ENCODE peak calls at places on chromosomes 7 and 10, in ten cellular contexts. One of them, this sample, is unnamed.

GRCh38 chr10:75444781-75445386 is 13.5 kb downstream of the LRMDA start:
- DNase-seq in NCI-H2081: no peak
- DNase-seq in T-helper 2 cell: no peak
- DNase-seq in T-helper 1 cell: no peak
- DNase-seq in stimulated activated CD8-positive, alpha-beta memory T cell treated with anti-CD3 and anti-CD28 coated beads, Interleukin-12 subunit alpha, Interleukin-12 subunit beta, amount 100 ng/mL, for 1 hour: no peak
- DNase-seq in left ventricle myocardium inferior: no peak
- DNase-seq in activated CD8-positive, alpha-beta memory T cell treated with anti-CD3 and anti-CD28 coated beads for 48 hours: no peak
- DNase-seq in non-pigmented ciliary epithelial cell: no peak
- DNase-seq in aorta: no peak
- DNase-seq in endothelial cell: no peak
- DNase-seq in this sample: no peak

GRCh38 chr10:114982989-114983388 is 45.0 kb downstream of the TRUB1 start:
- DNase-seq in NCI-H2081: no peak
- DNase-seq in T-helper 2 cell: no peak
- DNase-seq in T-helper 1 cell: no peak
- DNase-seq in stimulated activated CD8-positive, alpha-beta memory T cell treated with anti-CD3 and anti-CD28 coated beads, Interleukin-12 subunit alpha, Interleukin-12 subunit beta, amount 100 ng/mL, for 1 hour: no peak
- DNase-seq in left ventricle myocardium inferior: no peak
- DNase-seq in activated CD8-positive, alpha-beta memory T cell treated with anti-CD3 and anti-CD28 coated beads for 48 hours: no peak
- DNase-seq in non-pigmented ciliary epithelial cell: no peak
- DNase-seq in aorta: no peak
- DNase-seq in endothelial cell: no peak
- DNase-seq in this sample: no peak

GRCh38 chr7:888081-889024 is 12.0 kb downstream of the GET4 start:
- DNase-seq in NCI-H2081: no peak
- DNase-seq in T-helper 2 cell: no peak
- DNase-seq in T-helper 1 cell: no peak
- DNase-seq in stimulated activated CD8-positive, alpha-beta memory T cell treated with anti-CD3 and anti-CD28 coated beads, Interleukin-12 subunit alpha, Interleukin-12 subunit beta, amount 100 ng/mL, for 1 hour: no peak
- DNase-seq in left ventricle myocardium inferior: peak
- DNase-seq in activated CD8-positive, alpha-beta memory T cell treated with anti-CD3 and anti-CD28 coated beads for 48 hours: no peak
- DNase-seq in non-pigmented ciliary epithelial cell: no peak
- DNase-seq in aorta: peak
- DNase-seq in endothelial cell: no peak
- DNase-seq in this sample: no peak

GRCh38 chr10:90675621-90676020 is 182.2 kb downstream of the HTR7 start:
- DNase-seq in NCI-H2081: no peak
- DNase-seq in T-helper 2 cell: no peak
- DNase-seq in T-helper 1 cell: no peak
- DNase-seq in stimulated activated CD8-positive, alpha-beta memory T cell treated with anti-CD3 and anti-CD28 coated beads, Interleukin-12 subunit alpha, Interleukin-12 subunit beta, amount 100 ng/mL, for 1 hour: no peak
- DNase-seq in left ventricle myocardium inferior: no peak
- DNase-seq in activated CD8-positive, alpha-beta memory T cell treated with anti-CD3 and anti-CD28 coated beads for 48 hours: no peak
- DNase-seq in non-pigmented ciliary epithelial cell: peak
- DNase-seq in aorta: no peak
- DNase-seq in endothelial cell: no peak
- DNase-seq in this sample: no peak

GRCh38 chr10:84333864-84334451 is 5.6 kb downstream of the CCSER2 start:
- DNase-seq in NCI-H2081: no peak
- DNase-seq in T-helper 2 cell: peak
- DNase-seq in T-helper 1 cell: peak
- DNase-seq in stimulated activated CD8-positive, alpha-beta memory T cell treated with anti-CD3 and anti-CD28 coated beads, Interleukin-12 subunit alpha, Interleukin-12 subunit beta, amount 100 ng/mL, for 1 hour: peak
- DNase-seq in left ventricle myocardium inferior: no peak
- DNase-seq in activated CD8-positive, alpha-beta memory T cell treated with anti-CD3 and anti-CD28 coated beads for 48 hours: no peak
- DNase-seq in non-pigmented ciliary epithelial cell: no peak
- DNase-seq in aorta: no peak
- DNase-seq in endothelial cell: no peak
- DNase-seq in this sample: no peak

GRCh38 chr7:101453617-101454016 is 90.9 kb downstream of the COL26A1 start:
- DNase-seq in NCI-H2081: no peak
- DNase-seq in T-helper 2 cell: no peak
- DNase-seq in T-helper 1 cell: no peak
- DNase-seq in stimulated activated CD8-positive, alpha-beta memory T cell treated with anti-CD3 and anti-CD28 coated beads, Interleukin-12 subunit alpha, Interleukin-12 subunit beta, amount 100 ng/mL, for 1 hour: no peak
- DNase-seq in left ventricle myocardium inferior: no peak
- DNase-seq in activated CD8-positive, alpha-beta memory T cell treated with anti-CD3 and anti-CD28 coated beads for 48 hours: no peak
- DNase-seq in non-pigmented ciliary epithelial cell: no peak
- DNase-seq in aorta: no peak
- DNase-seq in endothelial cell: no peak
- DNase-seq in this sample: no peak

GRCh38 chr7:112204776-112205347 is 1.3 kb downstream of the DOCK4 start:
- DNase-seq in NCI-H2081: peak
- DNase-seq in T-helper 2 cell: peak
- DNase-seq in T-helper 1 cell: no peak
- DNase-seq in stimulated activated CD8-positive, alpha-beta memory T cell treated with anti-CD3 and anti-CD28 coated beads, Interleukin-12 subunit alpha, Interleukin-12 subunit beta, amount 100 ng/mL, for 1 hour: no peak
- DNase-seq in left ventricle myocardium inferior: no peak
- DNase-seq in activated CD8-positive, alpha-beta memory T cell treated with anti-CD3 and anti-CD28 coated beads for 48 hours: no peak
- DNase-seq in non-pigmented ciliary epithelial cell: no peak
- DNase-seq in aorta: no peak
- DNase-seq in endothelial cell: no peak
- DNase-seq in this sample: peak

GRCh38 chr7:148715027-148715426 is 16.3 kb downstream of the CUL1 start:
- DNase-seq in NCI-H2081: no peak
- DNase-seq in T-helper 2 cell: no peak
- DNase-seq in T-helper 1 cell: no peak
- DNase-seq in stimulated activated CD8-positive, alpha-beta memory T cell treated with anti-CD3 and anti-CD28 coated beads, Interleukin-12 subunit alpha, Interleukin-12 subunit beta, amount 100 ng/mL, for 1 hour: no peak
- DNase-seq in left ventricle myocardium inferior: no peak
- DNase-seq in activated CD8-positive, alpha-beta memory T cell treated with anti-CD3 and anti-CD28 coated beads for 48 hours: no peak
- DNase-seq in non-pigmented ciliary epithelial cell: no peak
- DNase-seq in aorta: no peak
- DNase-seq in endothelial cell: no peak
- DNase-seq in this sample: no peak

GRCh38 chr7:10888861-10889260 is 84.8 kb upstream of the PHF14 start:
- DNase-seq in NCI-H2081: no peak
- DNase-seq in T-helper 2 cell: peak
- DNase-seq in T-helper 1 cell: no peak
- DNase-seq in stimulated activated CD8-positive, alpha-beta memory T cell treated with anti-CD3 and anti-CD28 coated beads, Interleukin-12 subunit alpha, Interleukin-12 subunit beta, amount 100 ng/mL, for 1 hour: no peak
- DNase-seq in left ventricle myocardium inferior: no peak
- DNase-seq in activated CD8-positive, alpha-beta memory T cell treated with anti-CD3 and anti-CD28 coated beads for 48 hours: no peak
- DNase-seq in non-pigmented ciliary epithelial cell: no peak
- DNase-seq in aorta: no peak
- DNase-seq in endothelial cell: no peak
- DNase-seq in this sample: no peak

GRCh38 chr7:18177129-18177814 is 149.6 kb upstream of the PRPS1L1 start:
- DNase-seq in NCI-H2081: no peak
- DNase-seq in T-helper 2 cell: no peak
- DNase-seq in T-helper 1 cell: no peak
- DNase-seq in stimulated activated CD8-positive, alpha-beta memory T cell treated with anti-CD3 and anti-CD28 coated beads, Interleukin-12 subunit alpha, Interleukin-12 subunit beta, amount 100 ng/mL, for 1 hour: no peak
- DNase-seq in left ventricle myocardium inferior: no peak
- DNase-seq in activated CD8-positive, alpha-beta memory T cell treated with anti-CD3 and anti-CD28 coated beads for 48 hours: no peak
- DNase-seq in non-pigmented ciliary epithelial cell: no peak
- DNase-seq in aorta: no peak
- DNase-seq in endothelial cell: no peak
- DNase-seq in this sample: no peak

GRCh38 chr10:71878327-71879034 is 27.4 kb upstream of the PSAP start:
- DNase-seq in NCI-H2081: no peak
- DNase-seq in T-helper 2 cell: no peak
- DNase-seq in T-helper 1 cell: no peak
- DNase-seq in stimulated activated CD8-positive, alpha-beta memory T cell treated with anti-CD3 and anti-CD28 coated beads, Interleukin-12 subunit alpha, Interleukin-12 subunit beta, amount 100 ng/mL, for 1 hour: no peak
- DNase-seq in left ventricle myocardium inferior: peak
- DNase-seq in activated CD8-positive, alpha-beta memory T cell treated with anti-CD3 and anti-CD28 coated beads for 48 hours: no peak
- DNase-seq in non-pigmented ciliary epithelial cell: no peak
- DNase-seq in aorta: no peak
- DNase-seq in endothelial cell: no peak
- DNase-seq in this sample: no peak

GRCh38 chr10:86585037-86585725 is 63.6 kb upstream of the WAPL start:
- DNase-seq in NCI-H2081: peak
- DNase-seq in T-helper 2 cell: peak
- DNase-seq in T-helper 1 cell: peak
- DNase-seq in stimulated activated CD8-positive, alpha-beta memory T cell treated with anti-CD3 and anti-CD28 coated beads, Interleukin-12 subunit alpha, Interleukin-12 subunit beta, amount 100 ng/mL, for 1 hour: peak
- DNase-seq in left ventricle myocardium inferior: peak
- DNase-seq in activated CD8-positive, alpha-beta memory T cell treated with anti-CD3 and anti-CD28 coated beads for 48 hours: peak
- DNase-seq in non-pigmented ciliary epithelial cell: no peak
- DNase-seq in aorta: peak
- DNase-seq in endothelial cell: peak
- DNase-seq in this sample: peak

GRCh38 chr10:86221442-86222335 is 144.9 kb downstream of the GRID1 start:
- DNase-seq in NCI-H2081: no peak
- DNase-seq in T-helper 2 cell: no peak
- DNase-seq in T-helper 1 cell: no peak
- DNase-seq in stimulated activated CD8-positive, alpha-beta memory T cell treated with anti-CD3 and anti-CD28 coated beads, Interleukin-12 subunit alpha, Interleukin-12 subunit beta, amount 100 ng/mL, for 1 hour: no peak
- DNase-seq in left ventricle myocardium inferior: no peak
- DNase-seq in activated CD8-positive, alpha-beta memory T cell treated with anti-CD3 and anti-CD28 coated beads for 48 hours: no peak
- DNase-seq in non-pigmented ciliary epithelial cell: no peak
- DNase-seq in aorta: no peak
- DNase-seq in endothelial cell: no peak
- DNase-seq in this sample: no peak

GRCh38 chr7:76008156-76008687 is 13.8 kb upstream of the TMEM120A start:
- DNase-seq in NCI-H2081: no peak
- DNase-seq in T-helper 2 cell: no peak
- DNase-seq in T-helper 1 cell: no peak
- DNase-seq in stimulated activated CD8-positive, alpha-beta memory T cell treated with anti-CD3 and anti-CD28 coated beads, Interleukin-12 subunit alpha, Interleukin-12 subunit beta, amount 100 ng/mL, for 1 hour: no peak
- DNase-seq in left ventricle myocardium inferior: no peak
- DNase-seq in activated CD8-positive, alpha-beta memory T cell treated with anti-CD3 and anti-CD28 coated beads for 48 hours: no peak
- DNase-seq in non-pigmented ciliary epithelial cell: no peak
- DNase-seq in aorta: no peak
- DNase-seq in endothelial cell: no peak
- DNase-seq in this sample: no peak

GRCh38 chr7:20269726-20270125 is 52.5 kb upstream of the MACC1 start:
- DNase-seq in NCI-H2081: no peak
- DNase-seq in T-helper 2 cell: no peak
- DNase-seq in T-helper 1 cell: no peak
- DNase-seq in stimulated activated CD8-positive, alpha-beta memory T cell treated with anti-CD3 and anti-CD28 coated beads, Interleukin-12 subunit alpha, Interleukin-12 subunit beta, amount 100 ng/mL, for 1 hour: no peak
- DNase-seq in left ventricle myocardium inferior: no peak
- DNase-seq in activated CD8-positive, alpha-beta memory T cell treated with anti-CD3 and anti-CD28 coated beads for 48 hours: no peak
- DNase-seq in non-pigmented ciliary epithelial cell: peak
- DNase-seq in aorta: no peak
- DNase-seq in endothelial cell: no peak
- DNase-seq in this sample: no peak

GRCh38 chr10:80410578-80411145 is 2.3 kb downstream of the PRXL2A start:
- DNase-seq in NCI-H2081: no peak
- DNase-seq in T-helper 2 cell: no peak
- DNase-seq in T-helper 1 cell: no peak
- DNase-seq in stimulated activated CD8-positive, alpha-beta memory T cell treated with anti-CD3 and anti-CD28 coated beads, Interleukin-12 subunit alpha, Interleukin-12 subunit beta, amount 100 ng/mL, for 1 hour: no peak
- DNase-seq in left ventricle myocardium inferior: no peak
- DNase-seq in activated CD8-positive, alpha-beta memory T cell treated with anti-CD3 and anti-CD28 coated beads for 48 hours: no peak
- DNase-seq in non-pigmented ciliary epithelial cell: no peak
- DNase-seq in aorta: no peak
- DNase-seq in endothelial cell: no peak
- DNase-seq in this sample: no peak

GRCh38 chr7:130099331-130099730 is 29.0 kb downstream of the KLHDC10 start:
- DNase-seq in NCI-H2081: no peak
- DNase-seq in T-helper 2 cell: no peak
- DNase-seq in T-helper 1 cell: no peak
- DNase-seq in stimulated activated CD8-positive, alpha-beta memory T cell treated with anti-CD3 and anti-CD28 coated beads, Interleukin-12 subunit alpha, Interleukin-12 subunit beta, amount 100 ng/mL, for 1 hour: no peak
- DNase-seq in left ventricle myocardium inferior: no peak
- DNase-seq in activated CD8-positive, alpha-beta memory T cell treated with anti-CD3 and anti-CD28 coated beads for 48 hours: no peak
- DNase-seq in non-pigmented ciliary epithelial cell: no peak
- DNase-seq in aorta: no peak
- DNase-seq in endothelial cell: no peak
- DNase-seq in this sample: no peak

GRCh38 chr7:152615052-152615741 is 60.7 kb downstream of the XRCC2 start:
- DNase-seq in NCI-H2081: peak
- DNase-seq in T-helper 2 cell: no peak
- DNase-seq in T-helper 1 cell: no peak
- DNase-seq in stimulated activated CD8-positive, alpha-beta memory T cell treated with anti-CD3 and anti-CD28 coated beads, Interleukin-12 subunit alpha, Interleukin-12 subunit beta, amount 100 ng/mL, for 1 hour: no peak
- DNase-seq in left ventricle myocardium inferior: no peak
- DNase-seq in activated CD8-positive, alpha-beta memory T cell treated with anti-CD3 and anti-CD28 coated beads for 48 hours: no peak
- DNase-seq in non-pigmented ciliary epithelial cell: no peak
- DNase-seq in aorta: no peak
- DNase-seq in endothelial cell: no peak
- DNase-seq in this sample: no peak

GRCh38 chr10:112271982-112272381 is 11.2 kb upstream of the TECTB start:
- DNase-seq in NCI-H2081: no peak
- DNase-seq in T-helper 2 cell: no peak
- DNase-seq in T-helper 1 cell: no peak
- DNase-seq in stimulated activated CD8-positive, alpha-beta memory T cell treated with anti-CD3 and anti-CD28 coated beads, Interleukin-12 subunit alpha, Interleukin-12 subunit beta, amount 100 ng/mL, for 1 hour: no peak
- DNase-seq in left ventricle myocardium inferior: no peak
- DNase-seq in activated CD8-positive, alpha-beta memory T cell treated with anti-CD3 and anti-CD28 coated beads for 48 hours: no peak
- DNase-seq in non-pigmented ciliary epithelial cell: peak
- DNase-seq in aorta: no peak
- DNase-seq in endothelial cell: no peak
- DNase-seq in this sample: no peak

GRCh38 chr7:2771274-2771711 is 72.8 kb downstream of the GNA12 start:
- DNase-seq in NCI-H2081: no peak
- DNase-seq in T-helper 2 cell: no peak
- DNase-seq in T-helper 1 cell: no peak
- DNase-seq in stimulated activated CD8-positive, alpha-beta memory T cell treated with anti-CD3 and anti-CD28 coated beads, Interleukin-12 subunit alpha, Interleukin-12 subunit beta, amount 100 ng/mL, for 1 hour: no peak
- DNase-seq in left ventricle myocardium inferior: no peak
- DNase-seq in activated CD8-positive, alpha-beta memory T cell treated with anti-CD3 and anti-CD28 coated beads for 48 hours: no peak
- DNase-seq in non-pigmented ciliary epithelial cell: no peak
- DNase-seq in aorta: no peak
- DNase-seq in endothelial cell: no peak
- DNase-seq in this sample: no peak

GRCh38 chr7:28701731-28702130 is 256.4 kb downstream of the TRIL start:
- DNase-seq in NCI-H2081: no peak
- DNase-seq in T-helper 2 cell: no peak
- DNase-seq in T-helper 1 cell: no peak
- DNase-seq in stimulated activated CD8-positive, alpha-beta memory T cell treated with anti-CD3 and anti-CD28 coated beads, Interleukin-12 subunit alpha, Interleukin-12 subunit beta, amount 100 ng/mL, for 1 hour: no peak
- DNase-seq in left ventricle myocardium inferior: no peak
- DNase-seq in activated CD8-positive, alpha-beta memory T cell treated with anti-CD3 and anti-CD28 coated beads for 48 hours: no peak
- DNase-seq in non-pigmented ciliary epithelial cell: no peak
- DNase-seq in aorta: no peak
- DNase-seq in endothelial cell: no peak
- DNase-seq in this sample: no peak

GRCh38 chr10:15144788-15145187 is 23.7 kb downstream of the NMT2 start:
- DNase-seq in NCI-H2081: no peak
- DNase-seq in T-helper 2 cell: no peak
- DNase-seq in T-helper 1 cell: no peak
- DNase-seq in stimulated activated CD8-positive, alpha-beta memory T cell treated with anti-CD3 and anti-CD28 coated beads, Interleukin-12 subunit alpha, Interleukin-12 subunit beta, amount 100 ng/mL, for 1 hour: no peak
- DNase-seq in left ventricle myocardium inferior: no peak
- DNase-seq in activated CD8-positive, alpha-beta memory T cell treated with anti-CD3 and anti-CD28 coated beads for 48 hours: no peak
- DNase-seq in non-pigmented ciliary epithelial cell: no peak
- DNase-seq in aorta: no peak
- DNase-seq in endothelial cell: no peak
- DNase-seq in this sample: no peak

GRCh38 chr7:1364906-1365570 is 94.2 kb downstream of the MICALL2 start:
- DNase-seq in NCI-H2081: no peak
- DNase-seq in T-helper 2 cell: no peak
- DNase-seq in T-helper 1 cell: no peak
- DNase-seq in stimulated activated CD8-positive, alpha-beta memory T cell treated with anti-CD3 and anti-CD28 coated beads, Interleukin-12 subunit alpha, Interleukin-12 subunit beta, amount 100 ng/mL, for 1 hour: no peak
- DNase-seq in left ventricle myocardium inferior: no peak
- DNase-seq in activated CD8-positive, alpha-beta memory T cell treated with anti-CD3 and anti-CD28 coated beads for 48 hours: no peak
- DNase-seq in non-pigmented ciliary epithelial cell: no peak
- DNase-seq in aorta: no peak
- DNase-seq in endothelial cell: no peak
- DNase-seq in this sample: no peak

GRCh38 chr10:60086862-60087261 is 180.5 kb upstream of the CCDC6 start:
- DNase-seq in NCI-H2081: no peak
- DNase-seq in T-helper 2 cell: no peak
- DNase-seq in T-helper 1 cell: no peak
- DNase-seq in stimulated activated CD8-positive, alpha-beta memory T cell treated with anti-CD3 and anti-CD28 coated beads, Interleukin-12 subunit alpha, Interleukin-12 subunit beta, amount 100 ng/mL, for 1 hour: no peak
- DNase-seq in left ventricle myocardium inferior: no peak
- DNase-seq in activated CD8-positive, alpha-beta memory T cell treated with anti-CD3 and anti-CD28 coated beads for 48 hours: no peak
- DNase-seq in non-pigmented ciliary epithelial cell: no peak
- DNase-seq in aorta: no peak
- DNase-seq in endothelial cell: no peak
- DNase-seq in this sample: no peak

GRCh38 chr10:13997650-13998049 is 333.1 kb downstream of the FRMD4A start:
- DNase-seq in NCI-H2081: no peak
- DNase-seq in T-helper 2 cell: no peak
- DNase-seq in T-helper 1 cell: no peak
- DNase-seq in stimulated activated CD8-positive, alpha-beta memory T cell treated with anti-CD3 and anti-CD28 coated beads, Interleukin-12 subunit alpha, Interleukin-12 subunit beta, amount 100 ng/mL, for 1 hour: no peak
- DNase-seq in left ventricle myocardium inferior: no peak
- DNase-seq in activated CD8-positive, alpha-beta memory T cell treated with anti-CD3 and anti-CD28 coated beads for 48 hours: no peak
- DNase-seq in non-pigmented ciliary epithelial cell: no peak
- DNase-seq in aorta: no peak
- DNase-seq in endothelial cell: no peak
- DNase-seq in this sample: no peak

GRCh38 chr10:123972481-123973401 is 81.1 kb upstream of the CPXM2 start:
- DNase-seq in NCI-H2081: no peak
- DNase-seq in T-helper 2 cell: no peak
- DNase-seq in T-helper 1 cell: no peak
- DNase-seq in stimulated activated CD8-positive, alpha-beta memory T cell treated with anti-CD3 and anti-CD28 coated beads, Interleukin-12 subunit alpha, Interleukin-12 subunit beta, amount 100 ng/mL, for 1 hour: no peak
- DNase-seq in left ventricle myocardium inferior: no peak
- DNase-seq in activated CD8-positive, alpha-beta memory T cell treated with anti-CD3 and anti-CD28 coated beads for 48 hours: no peak
- DNase-seq in non-pigmented ciliary epithelial cell: no peak
- DNase-seq in aorta: no peak
- DNase-seq in endothelial cell: peak
- DNase-seq in this sample: no peak

GRCh38 chr10:95327367-95327766 is 36.6 kb upstream of the PDLIM1 start:
- DNase-seq in NCI-H2081: peak
- DNase-seq in T-helper 2 cell: no peak
- DNase-seq in T-helper 1 cell: no peak
- DNase-seq in stimulated activated CD8-positive, alpha-beta memory T cell treated with anti-CD3 and anti-CD28 coated beads, Interleukin-12 subunit alpha, Interleukin-12 subunit beta, amount 100 ng/mL, for 1 hour: no peak
- DNase-seq in left ventricle myocardium inferior: peak
- DNase-seq in activated CD8-positive, alpha-beta memory T cell treated with anti-CD3 and anti-CD28 coated beads for 48 hours: no peak
- DNase-seq in non-pigmented ciliary epithelial cell: no peak
- DNase-seq in aorta: no peak
- DNase-seq in endothelial cell: no peak
- DNase-seq in this sample: no peak